ENCODE peak calls at places on chromosome 7, in five cellular contexts. O is pancreas, G is fibroblast of pulmonary artery, W is tibial nerve, M is OCI-LY7. A is an unnamed sample.

GRCh38 chr7:78716876-78717275 is 736.6 kb downstream of the MAGI2 start:
- DNase-seq in O (no peak), G (no peak), W (no peak), M (no peak), A (no peak)

GRCh38 chr7:70668606-70669358 is 463.2 kb upstream of the GALNT17 start:
- DNase-seq in O (no peak), G (no peak), W (no peak), M (no peak), A (peak; percentile 73)

GRCh38 chr7:157276091-157276561 is 60.7 kb upstream of the DNAJB6 start:
- DNase-seq in O (peak; percentile 58), G (no peak), W (no peak), M (no peak), A (no peak)

GRCh38 chr7:74429153-74429747 is 24.5 kb upstream of the GTF2IRD1 start:
- DNase-seq in O (no peak), G (peak; percentile 73), W (no peak), M (no peak), A (no peak)

GRCh38 chr7:41967156-41967555 is 264.3 kb upstream of the INHBA start:
- DNase-seq in O (no peak), G (peak; percentile 74), W (no peak), M (no peak), A (no peak)

GRCh38 chr7:108535257-108535656 is 9.3 kb upstream of the PNPLA8 start:
- DNase-seq in O (no peak), G (no peak), W (no peak), M (no peak), A (no peak)

GRCh38 chr7:69433086-69433485 is 165.2 kb upstream of the AUTS2 start:
- DNase-seq in O (no peak), G (no peak), W (no peak), M (no peak), A (no peak)

GRCh38 chr7:64744680-64745079 is 49.5 kb upstream of the ZNF138 start:
- DNase-seq in O (no peak), G (no peak), W (no peak), M (no peak), A (no peak)

GRCh38 chr7:158613481-158613880 is 25.9 kb upstream of the PTPRN2 start:
- DNase-seq in O (no peak), G (peak; percentile 6), W (no peak), M (peak; percentile 31), A (peak; percentile 83)

DNA sequence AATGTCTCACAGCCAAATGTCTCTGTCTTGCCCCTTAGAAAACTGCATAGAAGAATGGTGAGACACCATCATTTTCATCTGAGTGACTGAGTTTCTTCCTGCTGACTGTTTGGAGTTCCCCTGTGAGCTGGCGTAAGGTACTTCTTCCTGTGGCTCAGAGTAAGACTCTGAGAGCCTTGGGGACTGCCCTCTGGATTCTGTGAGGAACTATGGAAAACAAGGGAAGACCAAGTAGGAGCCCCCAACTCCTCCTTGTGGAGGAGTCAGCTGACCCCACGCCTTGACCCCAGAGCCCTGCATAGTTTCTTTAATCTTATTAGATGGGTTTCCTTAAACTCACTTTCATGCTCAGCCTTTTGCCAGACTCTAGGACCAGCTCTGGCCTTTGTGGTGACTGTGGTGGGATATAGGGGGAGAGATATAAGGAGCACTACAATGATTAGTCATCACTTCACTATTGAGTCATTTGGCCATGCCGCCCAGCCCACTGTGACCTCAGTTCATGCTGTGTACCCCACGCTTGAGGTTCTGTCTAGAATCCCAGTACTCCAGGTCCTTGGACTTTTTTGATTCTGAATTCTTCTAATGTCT is 51.8 kb upstream of the FAM133B start:
- DNase-seq in O (no peak), G (peak; percentile 45), W (no peak), M (no peak), A (peak; percentile 89)
- TF ChIP-seq CTCF in O (no peak), G (no peak), W (no peak), M (no peak), A (no peak)

GRCh38 chr7:81500631-81501030 is 269.2 kb downstream of the HGF start:
- DNase-seq in O (no peak), G (no peak), W (no peak), M (no peak), A (no peak)

GRCh38 chr7:81506609-81507008 is 263.2 kb downstream of the HGF start:
- DNase-seq in O (no peak), G (no peak), W (no peak), M (no peak), A (no peak)

GRCh38 chr7:81503321-81503720 is 266.5 kb downstream of the HGF start:
- DNase-seq in O (no peak), G (no peak), W (no peak), M (no peak), A (no peak)

GRCh38 chr7:81501220-81501619 is 268.6 kb downstream of the HGF start:
- DNase-seq in O (no peak), G (peak; percentile 83), W (no peak), M (peak; percentile 1), A (peak; percentile 9)

GRCh38 chr7:81503771-81504170 is 266.1 kb downstream of the HGF start:
- DNase-seq in O (no peak), G (no peak), W (no peak), M (no peak), A (no peak)
- H3K4me3 ChIP-seq in O (no peak overlapping the region), G (no peak overlapping the region), W (no peak overlapping the region), M (no peak overlapping the region), A (no peak overlapping the region)

DNA sequence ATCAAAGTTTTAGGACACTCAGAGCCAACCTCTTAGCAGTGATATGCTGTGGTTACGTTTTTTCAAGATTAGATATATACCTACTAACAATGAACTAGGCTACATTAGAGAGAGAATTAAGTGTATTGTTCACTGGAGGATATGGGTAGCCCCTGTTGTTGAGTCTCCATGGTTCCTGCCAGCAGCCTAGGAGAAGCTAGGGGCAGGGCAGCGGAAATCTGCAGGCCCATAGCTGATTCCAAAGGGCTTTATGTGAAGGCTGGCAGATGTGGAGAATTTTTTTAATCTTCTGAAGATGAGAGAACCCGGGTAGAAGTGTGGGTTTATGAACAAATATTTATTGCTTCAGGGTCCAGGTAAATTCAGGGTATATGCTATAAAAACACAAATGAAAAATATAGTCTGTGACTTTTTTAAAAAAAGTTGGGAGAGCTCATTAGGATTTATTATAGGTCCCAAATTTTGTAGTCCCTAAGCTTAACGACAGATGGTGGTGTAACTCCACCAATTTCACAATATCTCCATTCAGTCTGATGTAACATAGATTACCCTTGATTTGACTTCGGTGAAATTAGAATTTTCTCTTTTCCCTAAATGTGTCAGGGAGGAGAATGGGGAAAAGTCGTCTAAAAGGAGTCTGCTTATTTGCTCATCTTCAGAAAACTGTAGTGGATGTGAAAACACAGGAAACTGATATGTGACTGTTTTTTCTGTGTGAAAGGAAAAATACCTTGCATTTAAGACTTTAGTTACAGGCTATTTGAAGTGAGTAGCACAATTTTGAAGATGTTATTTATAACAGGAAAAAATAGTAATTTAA is 163.0 kb upstream of the PPP1R3A start:
- DNase-seq in O (no peak), G (peak; percentile 80), W (peak; percentile 56), M (no peak), A (peak; percentile 66)
- TF ChIP-seq CTCF in O (peak; percentile 29), G (peak; percentile 51), W (peak; percentile 78), M (peak; percentile 57), A (peak; percentile 52)

DNA sequence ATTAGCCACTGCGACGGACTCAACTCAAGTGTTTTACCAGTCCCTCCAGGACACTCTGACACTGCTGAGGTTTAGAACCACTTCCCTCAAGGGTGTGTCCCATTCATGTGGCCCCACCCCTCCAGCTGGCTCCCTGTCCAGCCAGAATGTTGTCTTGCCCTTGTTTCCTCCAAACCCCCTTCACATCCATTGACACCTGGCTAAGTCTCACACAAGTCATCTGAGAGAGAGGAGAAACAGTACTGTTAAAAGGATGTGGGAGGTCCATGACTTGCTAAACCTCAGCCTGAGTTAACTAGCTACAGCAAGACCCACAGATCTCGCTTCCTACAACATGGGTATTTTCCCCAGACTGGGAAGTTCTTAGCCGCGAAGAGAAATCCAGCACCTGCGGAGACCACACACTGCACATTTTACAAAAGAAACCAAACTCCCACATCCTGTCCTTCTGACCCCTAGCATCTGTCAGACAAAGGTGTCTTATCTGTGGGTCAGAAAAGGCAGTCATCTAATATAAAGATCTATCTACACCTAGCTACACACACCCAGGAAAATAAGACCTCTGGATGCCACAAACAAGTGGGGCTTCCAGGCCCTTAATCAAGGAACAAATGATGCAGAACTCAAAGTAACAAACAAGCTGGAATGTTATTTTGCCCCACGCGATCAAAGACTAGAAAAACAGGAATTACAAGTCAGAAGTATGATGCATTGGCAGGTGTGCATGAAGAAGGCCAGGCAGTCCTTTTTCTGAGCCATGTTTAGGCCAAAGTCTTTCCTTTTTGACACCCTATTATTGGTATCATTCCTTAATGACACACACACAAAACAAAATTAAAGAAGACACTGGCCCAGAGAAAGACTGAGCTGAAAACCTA is 13.9 kb downstream of the OSBPL3 start:
- DNase-seq in O (no peak), G (no peak), W (peak; percentile 5), M (peak; percentile 83), A (peak; percentile 96)
- H3K4me3 ChIP-seq in O (no peak overlapping the region), G (no peak overlapping the region), W (no peak overlapping the region), M (peak overlapping the region; percentile 34), A (peak overlapping the region; percentile 36)

GRCh38 chr7:132930881-132931280 is 151.0 kb downstream of the CHCHD3 start:
- DNase-seq in O (no peak), G (peak; percentile 10), W (no peak), M (peak; percentile 34), A (peak; percentile 20)
- TF ChIP-seq CTCF in O (no peak), G (peak; percentile 21), W (no peak), M (peak; percentile 73), A (peak; percentile 4)

GRCh38 chr7:150766334-150766709 is 29.1 kb downstream of the GIMAP5 start:
- DNase-seq in O (no peak), G (no peak), W (no peak), M (no peak), A (no peak)

DNA sequence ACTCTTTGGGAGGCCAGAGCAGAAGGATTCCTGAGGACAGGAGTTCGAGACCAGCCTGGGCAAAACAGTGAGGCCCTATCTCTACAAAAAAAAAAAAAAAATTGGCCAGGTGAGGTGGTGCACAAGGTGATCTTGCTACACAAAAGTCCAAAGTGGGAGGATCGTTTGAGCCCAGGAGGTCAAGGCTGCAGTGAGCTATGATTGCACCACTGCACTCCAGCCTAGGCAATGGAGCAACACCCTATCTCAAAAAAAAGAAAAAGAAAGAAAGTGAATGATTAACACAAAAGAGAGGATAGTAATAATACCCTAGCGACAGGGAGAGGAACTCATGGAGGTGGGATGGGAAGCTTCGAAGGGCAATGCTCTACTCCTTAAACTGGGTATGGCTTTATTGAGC is 30.4 kb downstream of the TMEM176B start:
- DNase-seq in O (no peak), G (no peak), W (no peak), M (no peak), A (no peak)
- H3K4me3 ChIP-seq in O (no peak overlapping the region), G (no peak overlapping the region), W (no peak overlapping the region), M (no peak overlapping the region), A (no peak overlapping the region)

DNA sequence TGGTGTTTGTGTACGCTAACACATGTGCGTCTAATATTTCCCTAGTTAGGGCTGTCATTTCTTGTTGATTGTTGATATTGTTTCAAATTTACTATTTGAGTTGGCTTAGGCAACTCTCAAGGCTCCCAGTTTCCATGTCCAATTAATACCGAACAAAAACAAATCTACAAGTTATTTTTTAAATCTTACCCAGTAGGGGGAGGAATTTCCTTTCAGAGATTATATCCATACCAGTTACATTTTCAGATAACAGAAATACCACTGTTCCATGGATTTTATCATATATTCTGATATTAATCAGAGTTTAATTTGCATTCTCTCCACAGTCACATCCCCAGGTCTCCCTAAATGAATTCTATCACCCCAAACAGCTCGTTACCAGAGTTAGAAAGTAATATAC is 7.2 kb upstream of the AKR1B10 start:
- DNase-seq in O (no peak), G (peak; percentile 28), W (no peak), M (no peak), A (no peak)
- TF ChIP-seq CTCF in O (no peak), G (no peak), W (peak; percentile 29), M (peak; percentile 32), A (no peak)